ENCODE peak calls at places on chromosomes 16 and 17, in nine cellular contexts. Y is M059J; D is IMR-90; P is astrocyte of the spinal cord; N is stomach; K is stimulated activated CD8-positive, alpha-beta memory T cell treated with anti-CD3 and anti-CD28 coated beads, Interleukin-7, amount 100 ng/mL, for 1 hour; G is ureter; H is stromal cell of bone marrow; R is D341Med. X is an unnamed sample.

GRCh38 chr16:19776147-19776546 is 58.1 kb downstream of the IQCK start:
- DNase-seq in Y (no peak), D (no peak), P (no peak), N (no peak), K (no peak), G (no peak), H (no peak), R (no peak), X (no peak)

GRCh38 chr16:89289428-89290395 is 72.2 kb downstream of the ZNF778 start:
- DNase-seq in Y (peak), D (peak), P (peak), N (peak), K (peak), G (peak), H (peak), R (peak), X (no peak)

GRCh38 chr17:45090711-45091110 is 29.6 kb downstream of the NMT1 start:
- DNase-seq in Y (no peak), D (peak), P (no peak), N (no peak), K (no peak), G (no peak), H (no peak), R (no peak), X (no peak)

GRCh38 chr17:62819511-62820221 is 11.6 kb upstream of the MARCHF10 start:
- DNase-seq in Y (peak), D (peak), P (peak), N (peak), K (no peak), G (peak), H (peak), R (no peak), X (no peak)

GRCh38 chr16:73066321-73066926 is 18.5 kb upstream of the ZFHX3 start:
- DNase-seq in Y (no peak), D (no peak), P (no peak), N (no peak), K (no peak), G (no peak), H (no peak), R (peak), X (no peak)

GRCh38 chr17:79981090-79981489 is 54.6 kb downstream of the TBC1D16 start:
- DNase-seq in Y (no peak), D (no peak), P (no peak), N (no peak), K (no peak), G (no peak), H (no peak), R (no peak), X (no peak)

GRCh38 chr16:49018259-49018931 is 263.2 kb downstream of the CBLN1 start:
- DNase-seq in Y (no peak), D (no peak), P (no peak), N (no peak), K (no peak), G (no peak), H (no peak), R (no peak), X (no peak)

GRCh38 chr16:65244811-65245210 is 122.9 kb upstream of the CDH11 start:
- DNase-seq in Y (peak), D (no peak), P (no peak), N (no peak), K (no peak), G (no peak), H (no peak), R (no peak), X (no peak)

GRCh38 chr17:13584701-13585080 is 17.0 kb downstream of the HS3ST3A1 start:
- DNase-seq in Y (peak), D (peak), P (no peak), N (no peak), K (no peak), G (no peak), H (no peak), R (no peak), X (no peak)

GRCh38 chr16:4991754-4992153 is 33.6 kb downstream of the SEC14L5 start:
- DNase-seq in Y (no peak), D (no peak), P (no peak), N (no peak), K (no peak), G (no peak), H (no peak), R (no peak), X (no peak)

GRCh38 chr17:81822996-81823799 is 9.9 kb downstream of the MCRIP1 start:
- DNase-seq in Y (no peak), D (no peak), P (no peak), N (no peak), K (no peak), G (no peak), H (no peak), R (no peak), X (no peak)

GRCh38 chr16:69761983-69762842 is at the start of gene WWP2:
- DNase-seq in Y (peak), D (peak), P (peak), N (peak), K (peak), G (peak), H (no peak), R (peak), X (peak)

GRCh38 chr17:72336804-72337070 is 215.9 kb downstream of the SOX9 start:
- DNase-seq in Y (no peak), D (no peak), P (no peak), N (no peak), K (no peak), G (no peak), H (no peak), R (no peak), X (no peak)

GRCh38 chr16:27352026-27352425 is 38.3 kb downstream of the IL4R start:
- DNase-seq in Y (no peak), D (no peak), P (no peak), N (no peak), K (no peak), G (no peak), H (no peak), R (no peak), X (no peak)

GRCh38 chr16:13070268-13070667 is 168.9 kb downstream of the SHISA9 start:
- DNase-seq in Y (peak), D (no peak), P (no peak), N (no peak), K (no peak), G (no peak), H (no peak), R (no peak), X (no peak)

GRCh38 chr17:28317099-28317964 is 1.7 kb upstream of the TMEM97 start:
- DNase-seq in Y (no peak), D (no peak), P (no peak), N (no peak), K (no peak), G (no peak), H (no peak), R (no peak), X (no peak)

GRCh38 chr17:69179227-69179952 is 37.7 kb upstream of the ABCA6 start:
- DNase-seq in Y (peak), D (peak), P (peak), N (peak), K (no peak), G (peak), H (peak), R (no peak), X (no peak)

GRCh38 chr17:59381716-59382570 is 50.5 kb downstream of the YPEL2 start:
- DNase-seq in Y (peak), D (no peak), P (no peak), N (peak), K (no peak), G (no peak), H (no peak), R (no peak), X (no peak)

GRCh38 chr17:17737938-17738894 is 57.0 kb downstream of the RAI1 start:
- DNase-seq in Y (no peak), D (no peak), P (peak), N (peak), K (no peak), G (peak), H (no peak), R (no peak), X (no peak)

GRCh38 chr16:81855552-81856153 is 76.6 kb downstream of the PLCG2 start:
- DNase-seq in Y (no peak), D (no peak), P (no peak), N (no peak), K (no peak), G (no peak), H (no peak), R (no peak), X (no peak)

GRCh38 chr16:49472598-49472997 is 99.0 kb downstream of the C16orf78 start:
- DNase-seq in Y (no peak), D (no peak), P (no peak), N (peak), K (no peak), G (peak), H (no peak), R (no peak), X (peak)